ENCODE peak calls at places on chromosome 17, in four cellular contexts. A is uterus, K is SK-N-SH, V is testis. N is an unnamed sample.

GRCh38 chr17:63407741-63408330 is 38.3 kb downstream of the CYB561 start:
- DNase-seq in A (no peak), V (no peak), K (no peak), N (no peak)

GRCh38 chr17:19753661-19754463 is 5.8 kb upstream of the ALDH3A1 start:
- DNase-seq in V (no peak), K (no peak), A (no peak), N (peak; percentile 84)

GRCh38 chr17:39123627-39124026 is 27.8 kb downstream of the PLXDC1 start:
- DNase-seq in A (no peak), K (no peak), V (no peak), N (no peak)

GRCh38 chr17:40510328-40510648 is 8.9 kb upstream of the TNS4 start:
- DNase-seq in K (no peak), A (peak; percentile 77), V (no peak), N (no peak)

GRCh38 chr17:42107597-42108576 is 4.6 kb downstream of the DHX58 start:
- DNase-seq in K (peak; percentile 100), V (peak; percentile 92), A (peak; percentile 66), N (peak; percentile 74)

GRCh38 chr17:66549731-66550207 is 247.4 kb downstream of the PRKCA start:
- DNase-seq in A (no peak), K (no peak), V (no peak), N (no peak)

GRCh38 chr17:61309857-61310256 is 89.8 kb upstream of the TBX2 start:
- DNase-seq in V (no peak), K (no peak), A (no peak), N (no peak)

GRCh38 chr17:9274119-9274445 is 252.8 kb downstream of the NTN1 start:
- DNase-seq in A (no peak), V (no peak), K (no peak), N (no peak)

GRCh38 chr17:31313982-31314787 is at the start of gene EVI2B:
- DNase-seq in K (no peak), A (no peak), V (no peak), N (no peak)

GRCh38 chr17:37488009-37488604 is 1.6 kb upstream of the DUSP14 start:
- DNase-seq in K (peak; percentile 30), A (no peak), V (no peak), N (peak; percentile 34)

GRCh38 chr17:39276113-39276512 is 50.4 kb upstream of the STAC2 start:
- DNase-seq in A (no peak), K (no peak), V (no peak), N (no peak)

GRCh38 chr17:22599322-22599721 is 907.0 kb downstream of the KCNJ18 start:
- DNase-seq in K (no peak), V (no peak), A (no peak), N (no peak)

DNA sequence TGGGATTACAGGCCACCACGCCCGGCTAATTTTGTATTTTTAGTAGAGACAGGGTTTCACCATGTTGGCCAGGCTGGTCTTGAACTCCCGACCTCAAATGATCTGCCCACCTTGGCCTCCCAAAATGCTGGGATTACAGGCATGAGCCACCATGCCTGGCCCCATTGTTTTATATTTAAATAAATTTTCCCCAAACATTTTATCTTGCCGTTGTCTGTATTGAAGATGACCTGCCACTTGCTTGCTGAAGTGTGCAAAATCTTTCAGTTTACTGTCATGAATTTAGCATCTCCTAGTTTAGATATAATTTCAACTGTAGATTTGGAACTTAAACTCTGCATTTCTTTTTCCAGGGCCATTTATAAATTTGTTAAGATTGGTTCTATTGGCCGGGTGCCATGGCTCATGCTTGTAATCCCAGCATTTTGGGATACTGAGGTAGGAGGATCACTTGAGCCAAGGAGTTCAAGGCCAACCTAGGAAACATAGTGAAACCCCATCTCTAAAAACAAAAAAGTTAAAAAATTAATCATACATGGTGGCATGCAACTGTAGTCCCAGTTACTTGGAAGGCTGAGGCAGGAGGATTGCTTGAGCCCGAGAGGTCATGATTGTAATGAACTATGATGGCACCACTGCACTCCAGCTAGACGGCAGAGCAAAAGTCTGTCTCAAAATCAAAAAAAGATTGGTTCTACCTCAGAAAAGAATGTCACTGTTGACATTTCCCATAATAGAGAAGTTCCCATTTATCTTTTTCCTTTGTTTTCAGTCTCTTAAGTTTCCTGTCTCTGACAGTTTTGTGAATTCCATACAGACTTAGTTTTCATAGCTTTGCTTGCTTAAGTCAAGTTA is 84.4 kb downstream of the VMP1 start:
- DNase-seq in A (no peak), V (no peak), K (no peak), N (no peak)
- H3K4me3 ChIP-seq in A (no peak overlapping the region), V (no peak overlapping the region), K (no peak overlapping the region), N (no peak overlapping the region)

GRCh38 chr17:2416010-2416734 is 15.3 kb upstream of the MNT start:
- DNase-seq in A (peak; percentile 94), K (peak; percentile 88), V (peak; percentile 96), N (peak; percentile 92)

GRCh38 chr17:2415081-2415480 is 14.2 kb upstream of the MNT start:
- DNase-seq in K (no peak), V (no peak), A (no peak), N (no peak)

GRCh38 chr17:2412561-2413021 is 11.7 kb upstream of the MNT start:
- DNase-seq in V (peak; percentile 70), A (no peak), K (peak; percentile 84), N (no peak)

GRCh38 chr17:2410951-2411350 is 10.1 kb upstream of the MNT start:
- DNase-seq in A (no peak), V (no peak), K (no peak), N (no peak)

GRCh38 chr17:2414665-2415064 is 13.8 kb upstream of the MNT start:
- DNase-seq in V (no peak), K (no peak), A (no peak), N (no peak)
- H3K4me3 ChIP-seq in V (no peak overlapping the region), K (no peak overlapping the region), A (no peak overlapping the region), N (no peak overlapping the region)

GRCh38 chr17:7383371-7383741 is 2.5 kb downstream of the TNK1 start:
- DNase-seq in V (no peak), A (no peak), K (no peak), N (no peak)
- H3K4me3 ChIP-seq in V (peak overlapping the region; percentile 30), A (no peak overlapping the region), K (no peak overlapping the region), N (no peak overlapping the region)

GRCh38 chr17:35242158-35242804 is 591 bp upstream of the SLFN5 start:
- DNase-seq in K (peak; percentile 41), V (peak; percentile 58), A (peak; percentile 61), N (peak; percentile 88)

GRCh38 chr17:35241520-35241919 is 1.4 kb upstream of the SLFN5 start:
- DNase-seq in K (no peak), V (no peak), A (no peak), N (no peak)

GRCh38 chr17:35238817-35239216 is 4.1 kb upstream of the SLFN5 start:
- DNase-seq in V (no peak), A (no peak), K (no peak), N (no peak)

GRCh38 chr17:35239823-35240222 is 3.0 kb upstream of the SLFN5 start:
- DNase-seq in K (no peak), V (peak; percentile 39), A (no peak), N (no peak)

GRCh38 chr17:35240861-35241260 is 2.0 kb upstream of the SLFN5 start:
- DNase-seq in A (no peak), V (no peak), K (no peak), N (no peak)
- H3K4me3 ChIP-seq in A (no peak overlapping the region), V (no peak overlapping the region), K (no peak overlapping the region), N (no peak overlapping the region)

DNA sequence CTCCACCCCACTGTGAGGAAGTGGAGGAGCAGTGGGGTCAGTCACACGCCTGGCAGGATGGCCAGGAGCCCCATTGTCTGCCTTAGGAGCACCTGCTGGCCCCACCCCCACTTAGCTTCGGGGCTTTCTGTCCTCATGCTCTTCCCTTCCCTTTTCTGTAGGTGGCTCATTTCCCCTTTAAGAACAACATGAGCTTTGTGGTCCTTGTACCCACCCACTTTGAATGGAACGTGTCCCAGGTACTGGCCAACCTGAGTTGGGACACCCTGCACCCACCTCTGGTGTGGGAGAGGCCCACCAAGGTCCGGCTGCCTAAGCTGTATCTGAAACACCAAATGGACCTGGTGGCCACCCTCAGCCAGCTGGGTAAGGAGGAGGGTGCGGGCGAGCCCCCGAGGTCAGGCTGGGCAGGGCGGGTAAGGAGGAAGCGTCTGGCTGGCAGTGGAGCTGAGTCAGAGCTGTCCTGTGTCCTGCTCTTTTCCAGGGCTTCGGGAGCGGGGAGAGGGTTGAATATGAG is 9.4 kb upstream of the SERPINF1 start:
- DNase-seq in A (no peak), K (no peak), V (peak; percentile 50), N (no peak)
- H3K4me3 ChIP-seq in A (no peak overlapping the region), K (no peak overlapping the region), V (no peak overlapping the region), N (no peak overlapping the region)

GRCh38 chr17:43774304-43775250 is 4.2 kb downstream of the DUSP3 start:
- DNase-seq in V (no peak), A (no peak), K (no peak), N (no peak)

GRCh38 chr17:43769859-43770258 is 8.9 kb downstream of the DUSP3 start:
- DNase-seq in V (no peak), A (no peak), K (no peak), N (no peak)

GRCh38 chr17:43769426-43769825 is 9.4 kb downstream of the DUSP3 start:
- DNase-seq in A (no peak), V (no peak), K (no peak), N (no peak)

GRCh38 chr17:43771463-43771862 is 7.3 kb downstream of the DUSP3 start:
- DNase-seq in K (no peak), V (no peak), A (no peak), N (no peak)

DNA sequence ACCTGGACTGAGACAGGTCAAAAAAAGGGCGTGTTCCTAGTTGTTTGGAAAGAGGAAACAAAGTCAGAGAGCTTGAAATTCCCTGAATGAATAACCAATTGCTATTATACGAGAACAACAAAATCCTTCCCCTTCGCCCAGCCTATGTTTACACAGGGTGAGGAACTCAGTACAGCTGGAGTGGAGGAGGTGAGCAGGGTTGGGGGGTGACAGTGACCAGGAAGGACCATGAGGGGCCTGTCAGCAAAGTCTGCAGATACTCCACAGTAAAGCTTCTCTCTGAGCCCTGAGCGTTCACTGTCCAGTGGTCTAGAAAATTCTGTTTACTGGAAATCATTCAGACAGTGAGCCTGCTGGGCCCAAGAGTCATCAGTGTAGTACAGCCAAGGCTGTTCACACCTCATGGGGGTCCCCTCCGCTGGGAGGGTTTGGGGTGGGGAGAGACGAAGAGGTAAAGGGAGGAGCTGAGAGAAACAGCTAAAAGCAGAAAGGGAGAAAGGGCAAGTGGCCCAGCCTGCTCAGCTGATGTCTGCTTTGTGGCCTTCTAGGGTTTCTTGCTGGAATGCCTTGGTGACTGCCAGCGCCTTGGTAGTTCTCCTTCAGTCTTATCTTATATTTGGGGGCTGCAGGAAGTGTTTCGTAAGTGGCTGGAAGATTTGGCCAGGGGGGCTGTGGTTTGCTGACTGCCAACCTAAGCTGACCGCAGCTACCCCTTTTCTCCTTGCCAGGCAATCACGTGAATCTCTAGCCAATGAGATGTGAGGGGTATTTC is 5.7 kb downstream of the DUSP3 start:
- DNase-seq in K (no peak), A (no peak), V (no peak), N (no peak)
- H3K4me3 ChIP-seq in K (no peak overlapping the region), A (no peak overlapping the region), V (no peak overlapping the region), N (no peak overlapping the region)

DNA sequence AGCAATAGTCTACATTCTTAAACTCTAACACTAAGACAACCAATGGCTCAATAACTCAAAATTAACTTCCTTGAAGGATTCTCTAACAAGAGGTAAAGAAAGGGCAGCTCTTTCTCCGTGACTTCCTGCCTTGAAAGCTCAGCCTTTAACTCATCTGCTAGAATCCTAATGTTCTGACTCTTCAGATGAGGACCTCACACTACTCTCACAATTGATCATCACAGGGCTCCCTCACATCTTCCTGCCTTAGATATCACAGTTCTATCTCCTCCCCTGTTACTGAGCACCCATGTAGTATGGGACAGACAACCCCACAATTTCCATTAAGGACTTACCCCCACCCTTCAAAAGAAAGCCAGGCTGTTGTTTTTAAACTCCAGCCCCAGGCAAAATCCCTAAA is 33.5 kb downstream of the SMURF2 start:
- DNase-seq in V (no peak), A (no peak), K (no peak), N (no peak)
- H3K4me3 ChIP-seq in V (no peak overlapping the region), A (no peak overlapping the region), K (no peak overlapping the region), N (no peak overlapping the region)